ENCODE peak calls at places on chromosome 11, in five cellular contexts. D is A549, Y is left ventricle myocardium inferior, L is BJ, A is WTC11. W is an unnamed sample.

GRCh38 chr11:62153087-62153395 is 29.2 kb downstream of the INCENP start:
- DNase-seq in D (no peak), Y (no peak), L (no peak), A (no peak), W (no peak)

GRCh38 chr11:67542971-67543370 is 19.7 kb upstream of the CABP2 start:
- DNase-seq in D (no peak), Y (no peak), L (no peak), A (no peak), W (no peak)

GRCh38 chr11:118415739-118416068 is 14.3 kb downstream of the ATP5MG start:
- DNase-seq in D (peak; percentile 70), Y (no peak), L (peak; percentile 69), A (peak; percentile 46), W (no peak)

GRCh38 chr11:75100314-75100713 is 3.6 kb upstream of the OR2AT4 start:
- DNase-seq in D (peak; percentile 87), Y (no peak), L (no peak), A (no peak), W (no peak)

GRCh38 chr11:65643971-65644370 is 6.1 kb downstream of the SIPA1 start:
- DNase-seq in D (peak; percentile 41), Y (no peak), L (no peak), A (peak; percentile 59), W (no peak)

GRCh38 chr11:5891216-5891800 is 1.7 kb upstream of the OR52E5 start:
- DNase-seq in D (peak; percentile 10), Y (no peak), L (no peak), A (no peak), W (no peak)

GRCh38 chr11:66429983-66430602 is 8.6 kb downstream of the MRPL11 start:
- DNase-seq in D (peak; percentile 75), Y (peak; percentile 68), L (no peak), A (peak; percentile 83), W (peak; percentile 77)

GRCh38 chr11:65899356-65900124 is 648 bp downstream of the FOSL1 start:
- DNase-seq in D (peak; percentile 83), Y (peak; percentile 61), L (no peak), A (peak; percentile 49), W (no peak)

GRCh38 chr11:17076517-17077239 is 789 bp downstream of the RPS13 start:
- DNase-seq in D (no peak), Y (no peak), L (no peak), A (no peak), W (no peak)

GRCh38 chr11:99687320-99687719 is 666.6 kb downstream of the CNTN5 start:
- DNase-seq in D (no peak), Y (no peak), L (no peak), A (no peak), W (no peak)

GRCh38 chr11:45161252-45162063 is 15.0 kb downstream of the PRDM11 start:
- DNase-seq in D (no peak), Y (no peak), L (no peak), A (no peak), W (no peak)

GRCh38 chr11:77672276-77672675 is 34.7 kb upstream of the CLNS1A start:
- DNase-seq in D (peak; percentile 63), Y (no peak), L (peak; percentile 89), A (no peak), W (no peak)

GRCh38 chr11:71355266-71355665 is 92.9 kb downstream of the DHCR7 start:
- DNase-seq in D (no peak), Y (no peak), L (no peak), A (no peak), W (no peak)

GRCh38 chr11:64284048-64284961 is at the start of gene BAD:
- DNase-seq in D (peak; percentile 93), Y (peak; percentile 95), L (no peak), A (peak; percentile 97), W (peak; percentile 84)

GRCh38 chr11:134915212-134915611 is 503.2 kb upstream of the B3GAT1 start:
- DNase-seq in D (no peak), Y (peak; percentile 60), L (no peak), A (no peak), W (no peak)

GRCh38 chr11:129366737-129367597 is 8.7 kb upstream of the BARX2 start:
- DNase-seq in D (no peak), Y (no peak), L (no peak), A (no peak), W (no peak)

GRCh38 chr11:31958086-31958735 is 132.7 kb upstream of the RCN1 start:
- DNase-seq in D (peak; percentile 39), Y (peak; percentile 75), L (no peak), A (peak; percentile 90), W (no peak)

GRCh38 chr11:114195981-114196731 is 100.0 kb upstream of the NNMT start:
- DNase-seq in D (no peak), Y (no peak), L (no peak), A (no peak), W (no peak)

GRCh38 chr11:113833151-113833550 is 42.2 kb downstream of the USP28 start:
- DNase-seq in D (no peak), Y (no peak), L (no peak), A (no peak), W (no peak)

GRCh38 chr11:68798221-68798813 is 43.4 kb downstream of the CPT1A start:
- DNase-seq in D (no peak), Y (no peak), L (no peak), A (peak; percentile 81), W (peak; percentile 44)

GRCh38 chr11:45662665-45663485 is 2.5 kb downstream of the CHST1 start:
- DNase-seq in D (peak; percentile 72), Y (no peak), L (no peak), A (no peak), W (no peak)

GRCh38 chr11:128908391-128909246 is 17.5 kb downstream of the KCNJ5 start:
- DNase-seq in D (peak; percentile 12), Y (peak; percentile 73), L (peak; percentile 14), A (no peak), W (no peak)

DNA sequence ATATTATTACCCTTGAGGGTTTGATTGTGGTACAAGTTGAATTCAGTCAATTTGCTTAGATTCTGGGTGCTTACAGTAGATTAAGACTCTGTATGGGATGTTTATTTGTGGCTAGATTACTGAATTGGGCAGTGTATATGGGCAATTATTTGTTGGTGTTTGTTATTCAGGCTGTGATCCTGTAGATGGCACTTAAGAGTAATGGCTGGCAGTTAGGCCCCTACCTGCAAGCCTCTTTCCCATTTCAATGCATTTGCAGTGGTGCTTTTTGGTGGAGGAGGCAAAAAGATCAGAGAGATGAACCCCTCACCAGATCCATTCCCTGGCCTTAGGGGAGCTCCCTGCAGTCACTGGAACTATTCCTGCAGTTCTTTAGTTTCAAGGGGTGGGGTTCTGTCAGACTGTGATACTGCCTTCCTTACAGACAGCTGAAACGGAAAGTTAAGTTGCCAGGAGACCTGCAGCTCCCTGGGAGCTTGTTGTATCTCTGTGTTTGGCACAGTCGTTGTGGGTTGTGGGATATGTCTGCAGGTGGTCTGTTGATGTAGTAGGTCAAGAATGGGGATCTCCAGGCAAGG is 199.5 kb downstream of the AASDHPPT start:
- DNase-seq in D (peak; percentile 3), Y (no peak), L (no peak), A (no peak), W (no peak)
- TF ChIP-seq CTCF in D (peak; percentile 39), Y (no peak), L (peak; percentile 35), A (peak; percentile 18), W (no peak)

GRCh38 chr11:33633251-33634003 is 67.2 kb downstream of the C11orf91 start:
- DNase-seq in D (peak; percentile 94), Y (no peak), L (no peak), A (no peak), W (no peak)

GRCh38 chr11:33634291-33634834 is 66.3 kb downstream of the C11orf91 start:
- DNase-seq in D (peak; percentile 82), Y (no peak), L (no peak), A (no peak), W (no peak)

GRCh38 chr11:33631749-33632091 is 68.9 kb downstream of the C11orf91 start:
- DNase-seq in D (no peak), Y (no peak), L (no peak), A (no peak), W (no peak)

GRCh38 chr11:33635161-33635560 is 65.5 kb downstream of the C11orf91 start:
- DNase-seq in D (no peak), Y (peak; percentile 72), L (no peak), A (no peak), W (peak; percentile 51)

GRCh38 chr11:33630936-33631748 is 69.5 kb downstream of the C11orf91 start:
- DNase-seq in D (no peak), Y (no peak), L (no peak), A (no peak), W (no peak)
- TF ChIP-seq CTCF in D (no peak), Y (no peak), L (peak; percentile 2), A (no peak), W (no peak)

DNA sequence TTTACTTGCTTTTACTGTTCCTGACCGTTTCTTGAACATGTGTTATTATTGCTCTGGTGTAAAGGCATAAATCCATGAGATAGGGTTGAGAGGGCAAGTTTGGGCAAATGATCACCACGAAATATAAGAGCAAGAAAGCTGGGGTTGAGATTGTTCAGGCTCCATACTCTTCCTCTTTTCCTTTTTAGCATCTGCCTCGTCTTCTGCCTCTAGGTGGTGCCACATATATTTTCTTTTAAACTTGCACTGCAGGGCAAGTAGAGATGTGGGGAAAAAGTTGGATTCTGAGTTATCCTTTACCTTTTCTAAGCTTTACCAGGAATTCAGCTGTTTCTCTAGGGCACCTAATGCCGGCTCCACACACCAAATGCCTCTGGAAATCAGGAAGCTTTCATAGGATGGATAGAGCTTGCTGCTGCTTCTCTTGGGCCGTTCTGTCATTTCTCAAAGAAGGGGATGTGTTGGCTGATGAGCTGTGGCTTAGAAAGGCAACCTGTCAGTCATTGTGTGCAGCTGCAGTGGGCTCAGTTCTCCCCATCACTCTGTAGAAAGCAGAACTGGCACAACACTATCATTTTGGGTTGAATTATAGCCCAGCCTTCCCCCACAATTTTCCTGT is 98.2 kb downstream of the LDLRAD3 start:
- DNase-seq in D (peak; percentile 8), Y (no peak), L (no peak), A (no peak), W (no peak)
- TF ChIP-seq CTCF in D (peak; percentile 65), Y (peak; percentile 62), L (peak; percentile 69), A (no peak), W (no peak)

GRCh38 chr11:11078344-11078743 is 220.5 kb upstream of the ZBED5 start:
- DNase-seq in D (peak; percentile 40), Y (no peak), L (no peak), A (no peak), W (no peak)

GRCh38 chr11:11075515-11076171 is 217.8 kb upstream of the ZBED5 start:
- DNase-seq in D (no peak), Y (no peak), L (no peak), A (no peak), W (no peak)

GRCh38 chr11:11076276-11076675 is 218.4 kb upstream of the ZBED5 start:
- DNase-seq in D (no peak), Y (no peak), L (no peak), A (no peak), W (no peak)

GRCh38 chr11:11076879-11077278 is 219.0 kb upstream of the ZBED5 start:
- DNase-seq in D (no peak), Y (no peak), L (no peak), A (no peak), W (no peak)

DNA sequence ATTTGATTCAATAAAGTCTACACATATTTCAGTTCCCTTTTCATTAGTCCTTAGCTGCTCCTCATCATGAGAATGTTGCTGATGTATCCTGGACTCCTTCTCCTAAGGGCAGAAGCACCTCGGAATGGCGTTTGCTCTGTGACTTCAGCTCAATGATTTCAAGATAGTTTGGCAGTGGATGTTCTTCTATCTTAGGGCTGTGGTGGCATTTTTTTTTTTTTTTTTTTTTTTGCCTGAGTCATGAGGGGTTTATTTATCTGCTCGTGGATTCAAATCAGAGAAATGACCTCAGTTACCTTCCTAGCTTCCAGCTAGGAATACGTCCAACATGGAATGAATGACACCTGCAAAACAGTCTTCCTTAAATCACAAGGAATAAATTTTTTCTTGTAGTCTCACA is 220.0 kb upstream of the ZBED5 start:
- DNase-seq in D (no peak), Y (no peak), L (no peak), A (no peak), W (no peak)
- TF ChIP-seq CTCF in D (no peak), Y (no peak), L (no peak), A (no peak), W (no peak)

W was measured in omental fat pad.